ENCODE peak calls at places on chromosomes 16 and 17, in four cellular contexts. One of them, this sample, is unnamed.

GRCh38 chr17:78538033-78538776 is 39.0 kb downstream of the DNAH17 start:
- DNase-seq in neuronal stem cell: no peak
- DNase-seq in mesendoderm: peak
- DNase-seq in IMR-90: no peak
- DNase-seq in this sample: no peak

GRCh38 chr16:73735018-73735417 is 561.6 kb upstream of the PSMD7 start:
- DNase-seq in neuronal stem cell: no peak
- DNase-seq in IMR-90: peak
- DNase-seq in mesendoderm: no peak
- DNase-seq in this sample: no peak

GRCh38 chr16:894841-895240 is 75.9 kb downstream of the LMF1 start:
- DNase-seq in neuronal stem cell: no peak
- DNase-seq in IMR-90: no peak
- DNase-seq in mesendoderm: no peak
- DNase-seq in this sample: no peak

GRCh38 chr17:32185875-32186274 is 43.6 kb downstream of the RHOT1 start:
- DNase-seq in neuronal stem cell: no peak
- DNase-seq in IMR-90: peak
- DNase-seq in mesendoderm: no peak
- DNase-seq in this sample: no peak

GRCh38 chr17:64236827-64237403 is 26.1 kb downstream of the TEX2 start:
- DNase-seq in IMR-90: no peak
- DNase-seq in mesendoderm: peak
- DNase-seq in neuronal stem cell: no peak
- DNase-seq in this sample: no peak

GRCh38 chr16:31375231-31375630 is 17.9 kb upstream of the ITGAD start:
- DNase-seq in neuronal stem cell: no peak
- DNase-seq in mesendoderm: no peak
- DNase-seq in IMR-90: no peak
- DNase-seq in this sample: no peak

GRCh38 chr17:47811709-47812108 is 9.9 kb downstream of the OSBPL7 start:
- DNase-seq in mesendoderm: no peak
- DNase-seq in neuronal stem cell: no peak
- DNase-seq in IMR-90: no peak
- DNase-seq in this sample: no peak

GRCh38 chr16:4273858-4274291 is 1.1 kb upstream of the TFAP4 start:
- DNase-seq in IMR-90: peak
- DNase-seq in mesendoderm: peak
- DNase-seq in neuronal stem cell: peak
- DNase-seq in this sample: no peak

GRCh38 chr16:9647981-9648701 is 534.1 kb downstream of the GRIN2A start:
- DNase-seq in neuronal stem cell: peak
- DNase-seq in mesendoderm: peak
- DNase-seq in IMR-90: no peak
- DNase-seq in this sample: peak

GRCh38 chr16:12054396-12054795 is 77.9 kb downstream of the SNX29 start:
- DNase-seq in neuronal stem cell: no peak
- DNase-seq in mesendoderm: no peak
- DNase-seq in IMR-90: no peak
- DNase-seq in this sample: no peak

GRCh38 chr16:12059216-12059769 is 82.8 kb downstream of the SNX29 start:
- DNase-seq in mesendoderm: no peak
- DNase-seq in neuronal stem cell: no peak
- DNase-seq in IMR-90: no peak
- DNase-seq in this sample: no peak

GRCh38 chr16:12060751-12061150 is 84.2 kb downstream of the SNX29 start:
- DNase-seq in IMR-90: no peak
- DNase-seq in mesendoderm: no peak
- DNase-seq in neuronal stem cell: no peak
- DNase-seq in this sample: no peak

GRCh38 chr16:12054868-12055267 is 78.3 kb downstream of the SNX29 start:
- DNase-seq in IMR-90: no peak
- DNase-seq in neuronal stem cell: no peak
- DNase-seq in mesendoderm: no peak
- DNase-seq in this sample: no peak

GRCh38 chr16:12057276-12057675 is 80.7 kb downstream of the SNX29 start:
- DNase-seq in IMR-90: peak
- DNase-seq in neuronal stem cell: no peak
- DNase-seq in mesendoderm: peak
- DNase-seq in this sample: no peak
- H3K27ac ChIP-seq in IMR-90: no peak
- H3K27ac ChIP-seq in neuronal stem cell: no peak
- H3K27ac ChIP-seq in mesendoderm: no peak
- H3K27ac ChIP-seq in this sample: no peak

GRCh38 chr16:2827481-2827790 is 2.7 kb upstream of the ZG16B start:
- DNase-seq in mesendoderm: no peak
- DNase-seq in neuronal stem cell: no peak
- DNase-seq in IMR-90: no peak
- DNase-seq in this sample: no peak
- H2BK5ac ChIP-seq in mesendoderm: no peak
- H2BK5ac ChIP-seq in neuronal stem cell: no peak
- H2BK5ac ChIP-seq in IMR-90: no peak
- H2BK5ac ChIP-seq in this sample: no peak

GRCh38 chr16:89549007-89549700 is 11.3 kb upstream of the RPL13 start:
- DNase-seq in mesendoderm: no peak
- DNase-seq in neuronal stem cell: no peak
- DNase-seq in IMR-90: no peak
- DNase-seq in this sample: no peak
- H3K27ac ChIP-seq in mesendoderm: no peak
- H3K27ac ChIP-seq in neuronal stem cell: no peak
- H3K27ac ChIP-seq in IMR-90: no peak
- H3K27ac ChIP-seq in this sample: no peak

GRCh38 chr17:2511138-2511461 is 588 bp downstream of the METTL16 start:
- DNase-seq in mesendoderm: no peak
- DNase-seq in neuronal stem cell: no peak
- DNase-seq in IMR-90: no peak
- DNase-seq in this sample: no peak
- H2BK5ac ChIP-seq in mesendoderm: no peak
- H2BK5ac ChIP-seq in neuronal stem cell: no peak
- H2BK5ac ChIP-seq in IMR-90: peak
- H2BK5ac ChIP-seq in this sample: peak

GRCh38 chr17:5509482-5509881 is 23.1 kb downstream of the MIS12 start:
- DNase-seq in neuronal stem cell: no peak
- DNase-seq in mesendoderm: no peak
- DNase-seq in IMR-90: peak
- DNase-seq in this sample: no peak
- H3K27ac ChIP-seq in neuronal stem cell: peak
- H3K27ac ChIP-seq in mesendoderm: no peak
- H3K27ac ChIP-seq in IMR-90: peak
- H3K27ac ChIP-seq in this sample: no peak

GRCh38 chr16:46923513-46924295 is 39.5 kb downstream of the GPT2 start:
- DNase-seq in mesendoderm: no peak
- DNase-seq in neuronal stem cell: no peak
- DNase-seq in IMR-90: peak
- DNase-seq in this sample: no peak

GRCh38 chr16:46918905-46919792 is 35.0 kb downstream of the GPT2 start:
- DNase-seq in neuronal stem cell: peak
- DNase-seq in IMR-90: no peak
- DNase-seq in mesendoderm: no peak
- DNase-seq in this sample: no peak

GRCh38 chr16:46922239-46922638 is 38.1 kb downstream of the GPT2 start:
- DNase-seq in neuronal stem cell: no peak
- DNase-seq in IMR-90: no peak
- DNase-seq in mesendoderm: no peak
- DNase-seq in this sample: no peak

GRCh38 chr16:46918400-46918799 is 34.2 kb downstream of the GPT2 start:
- DNase-seq in mesendoderm: no peak
- DNase-seq in neuronal stem cell: no peak
- DNase-seq in IMR-90: no peak
- DNase-seq in this sample: no peak

GRCh38 chr16:46920402-46921068 is 36.4 kb downstream of the GPT2 start:
- DNase-seq in mesendoderm: no peak
- DNase-seq in IMR-90: no peak
- DNase-seq in neuronal stem cell: no peak
- DNase-seq in this sample: no peak
- H2BK5ac ChIP-seq in mesendoderm: no peak
- H2BK5ac ChIP-seq in IMR-90: no peak
- H2BK5ac ChIP-seq in neuronal stem cell: no peak
- H2BK5ac ChIP-seq in this sample: no peak

GRCh38 chr16:55324491-55325447 is 766 bp downstream of the IRX6 start:
- DNase-seq in mesendoderm: peak
- DNase-seq in IMR-90: no peak
- DNase-seq in neuronal stem cell: no peak
- DNase-seq in this sample: no peak
- H3K27ac ChIP-seq in mesendoderm: no peak
- H3K27ac ChIP-seq in IMR-90: no peak
- H3K27ac ChIP-seq in neuronal stem cell: no peak
- H3K27ac ChIP-seq in this sample: no peak

DNA sequence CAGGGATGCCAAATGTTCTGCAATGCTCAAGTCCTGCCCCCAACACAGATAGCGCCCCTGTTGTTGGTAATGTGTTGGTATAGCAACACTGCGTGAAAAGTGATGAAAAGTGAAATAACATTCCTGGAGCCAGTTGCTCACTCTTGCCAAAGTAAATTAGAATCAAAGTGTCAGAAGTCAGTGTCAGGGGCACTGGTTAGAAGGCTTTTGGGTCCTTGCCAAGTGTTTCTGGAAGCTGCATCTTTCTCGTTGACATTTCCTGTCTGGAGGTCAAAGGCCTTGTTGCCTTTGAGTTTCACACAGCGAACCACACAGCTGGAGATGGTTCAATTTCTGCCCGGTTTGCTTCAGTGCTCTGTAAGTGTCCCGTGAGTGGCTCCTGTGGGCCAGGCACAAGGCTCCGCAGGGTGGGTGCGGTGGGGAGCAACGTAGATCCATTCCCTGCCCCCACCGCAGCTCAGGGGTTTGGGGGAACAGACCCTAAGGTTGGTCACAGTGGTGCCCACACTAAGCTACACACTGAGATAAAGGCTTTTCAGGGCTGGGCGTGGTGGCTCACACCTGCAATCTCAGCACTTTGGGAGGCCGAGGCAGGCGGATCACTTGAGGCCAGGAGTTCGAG is 3.6 kb upstream of the SLC16A5 start:
- DNase-seq in mesendoderm: peak
- DNase-seq in neuronal stem cell: no peak
- DNase-seq in IMR-90: no peak
- DNase-seq in this sample: no peak
- H2BK5ac ChIP-seq in mesendoderm: peak
- H2BK5ac ChIP-seq in neuronal stem cell: no peak
- H2BK5ac ChIP-seq in IMR-90: no peak
- H2BK5ac ChIP-seq in this sample: no peak

GRCh38 chr16:69822174-69822935 is 60.2 kb downstream of the WWP2 start:
- DNase-seq in mesendoderm: no peak
- DNase-seq in neuronal stem cell: no peak
- DNase-seq in IMR-90: no peak
- DNase-seq in this sample: no peak
- H3K27ac ChIP-seq in mesendoderm: no peak
- H3K27ac ChIP-seq in neuronal stem cell: no peak
- H3K27ac ChIP-seq in IMR-90: no peak
- H3K27ac ChIP-seq in this sample: no peak

This sample was measured in H1.